ENCODE peak calls at places on chromosomes 11 and 22, in seven cellular contexts. One of them, this sample, is unnamed.

GRCh38 chr11:128905345-128906184 is 14.4 kb downstream of the KCNJ5 start:
- DNase-seq in AG09319: no peak
- DNase-seq in right lobe of liver: no peak
- DNase-seq in PC-3: peak
- DNase-seq in non-pigmented ciliary epithelial cell: no peak
- DNase-seq in suprapubic skin: no peak
- DNase-seq in colonic mucosa: peak
- DNase-seq in this sample: peak

GRCh38 chr11:117822031-117822521 is 2.5 kb downstream of the FXYD2 start:
- DNase-seq in AG09319: no peak
- DNase-seq in right lobe of liver: no peak
- DNase-seq in PC-3: peak
- DNase-seq in non-pigmented ciliary epithelial cell: no peak
- DNase-seq in suprapubic skin: no peak
- DNase-seq in colonic mucosa: no peak
- DNase-seq in this sample: peak

GRCh38 chr22:48745842-48746788 is 1081.6 kb downstream of the BRD1 start:
- DNase-seq in AG09319: no peak
- DNase-seq in right lobe of liver: no peak
- DNase-seq in PC-3: no peak
- DNase-seq in non-pigmented ciliary epithelial cell: no peak
- DNase-seq in suprapubic skin: peak
- DNase-seq in colonic mucosa: no peak
- DNase-seq in this sample: no peak

GRCh38 chr11:9827700-9828099 is 163.8 kb downstream of the SWAP70 start:
- DNase-seq in AG09319: no peak
- DNase-seq in right lobe of liver: no peak
- DNase-seq in PC-3: no peak
- DNase-seq in non-pigmented ciliary epithelial cell: no peak
- DNase-seq in suprapubic skin: no peak
- DNase-seq in colonic mucosa: no peak
- DNase-seq in this sample: no peak

GRCh38 chr11:9146477-9146876 is 55.1 kb upstream of the SCUBE2 start:
- DNase-seq in AG09319: no peak
- DNase-seq in right lobe of liver: no peak
- DNase-seq in PC-3: no peak
- DNase-seq in non-pigmented ciliary epithelial cell: no peak
- DNase-seq in suprapubic skin: no peak
- DNase-seq in colonic mucosa: no peak
- DNase-seq in this sample: no peak

GRCh38 chr11:43868852-43869567 is 11.6 kb upstream of the ALKBH3 start:
- DNase-seq in AG09319: peak
- DNase-seq in right lobe of liver: no peak
- DNase-seq in PC-3: peak
- DNase-seq in non-pigmented ciliary epithelial cell: peak
- DNase-seq in suprapubic skin: no peak
- DNase-seq in colonic mucosa: no peak
- DNase-seq in this sample: no peak

GRCh38 chr11:86228967-86229330 is 15.6 kb upstream of the EED start:
- DNase-seq in AG09319: no peak
- DNase-seq in right lobe of liver: no peak
- DNase-seq in PC-3: peak
- DNase-seq in non-pigmented ciliary epithelial cell: no peak
- DNase-seq in suprapubic skin: no peak
- DNase-seq in colonic mucosa: no peak
- DNase-seq in this sample: no peak

GRCh38 chr11:61028135-61028729 is 56.8 kb downstream of the CD6 start:
- DNase-seq in AG09319: no peak
- DNase-seq in right lobe of liver: no peak
- DNase-seq in PC-3: peak
- DNase-seq in non-pigmented ciliary epithelial cell: no peak
- DNase-seq in suprapubic skin: no peak
- DNase-seq in colonic mucosa: no peak
- DNase-seq in this sample: no peak

GRCh38 chr11:36362902-36363301 is 66.8 kb downstream of the PRR5L start:
- DNase-seq in AG09319: no peak
- DNase-seq in right lobe of liver: no peak
- DNase-seq in PC-3: no peak
- DNase-seq in non-pigmented ciliary epithelial cell: no peak
- DNase-seq in suprapubic skin: no peak
- DNase-seq in colonic mucosa: no peak
- DNase-seq in this sample: no peak

GRCh38 chr22:50276143-50276542 is 6.0 kb upstream of the MAPK11 start:
- DNase-seq in AG09319: no peak
- DNase-seq in right lobe of liver: peak
- DNase-seq in PC-3: peak
- DNase-seq in non-pigmented ciliary epithelial cell: no peak
- DNase-seq in suprapubic skin: no peak
- DNase-seq in colonic mucosa: peak
- DNase-seq in this sample: peak

GRCh38 chr11:128848815-128849455 is 18.2 kb downstream of the KCNJ1 start:
- DNase-seq in AG09319: no peak
- DNase-seq in right lobe of liver: peak
- DNase-seq in PC-3: peak
- DNase-seq in non-pigmented ciliary epithelial cell: no peak
- DNase-seq in suprapubic skin: no peak
- DNase-seq in colonic mucosa: peak
- DNase-seq in this sample: peak

GRCh38 chr11:86809561-86809960 is 9.2 kb downstream of the PRSS23 start:
- DNase-seq in AG09319: peak
- DNase-seq in right lobe of liver: no peak
- DNase-seq in PC-3: no peak
- DNase-seq in non-pigmented ciliary epithelial cell: no peak
- DNase-seq in suprapubic skin: no peak
- DNase-seq in colonic mucosa: no peak
- DNase-seq in this sample: no peak

GRCh38 chr22:32623943-32624342 is 149.3 kb downstream of the FBXO7 start:
- DNase-seq in AG09319: peak
- DNase-seq in right lobe of liver: peak
- DNase-seq in PC-3: no peak
- DNase-seq in non-pigmented ciliary epithelial cell: peak
- DNase-seq in suprapubic skin: peak
- DNase-seq in colonic mucosa: peak
- DNase-seq in this sample: no peak

GRCh38 chr11:61961570-61962212 is 5.7 kb downstream of the FTH1 start:
- DNase-seq in AG09319: no peak
- DNase-seq in right lobe of liver: no peak
- DNase-seq in PC-3: peak
- DNase-seq in non-pigmented ciliary epithelial cell: no peak
- DNase-seq in suprapubic skin: peak
- DNase-seq in colonic mucosa: peak
- DNase-seq in this sample: no peak

GRCh38 chr22:37328017-37328416 is 45.7 kb downstream of the CYTH4 start:
- DNase-seq in AG09319: no peak
- DNase-seq in right lobe of liver: no peak
- DNase-seq in PC-3: peak
- DNase-seq in non-pigmented ciliary epithelial cell: peak
- DNase-seq in suprapubic skin: no peak
- DNase-seq in colonic mucosa: no peak
- DNase-seq in this sample: no peak

GRCh38 chr11:125257751-125258150 is 93.2 kb downstream of the PKNOX2 start:
- DNase-seq in AG09319: no peak
- DNase-seq in right lobe of liver: no peak
- DNase-seq in PC-3: no peak
- DNase-seq in non-pigmented ciliary epithelial cell: no peak
- DNase-seq in suprapubic skin: no peak
- DNase-seq in colonic mucosa: no peak
- DNase-seq in this sample: no peak

GRCh38 chr22:39962071-39962470 is 1.9 kb downstream of the TMA7B start:
- DNase-seq in AG09319: no peak
- DNase-seq in right lobe of liver: no peak
- DNase-seq in PC-3: no peak
- DNase-seq in non-pigmented ciliary epithelial cell: no peak
- DNase-seq in suprapubic skin: no peak
- DNase-seq in colonic mucosa: no peak
- DNase-seq in this sample: no peak

GRCh38 chr11:128916646-128917045 is 25.5 kb downstream of the KCNJ5 start:
- DNase-seq in AG09319: no peak
- DNase-seq in right lobe of liver: no peak
- DNase-seq in PC-3: no peak
- DNase-seq in non-pigmented ciliary epithelial cell: no peak
- DNase-seq in suprapubic skin: no peak
- DNase-seq in colonic mucosa: no peak
- DNase-seq in this sample: no peak

GRCh38 chr11:4581443-4581842 is at the start of gene OR52I2:
- DNase-seq in AG09319: no peak
- DNase-seq in right lobe of liver: no peak
- DNase-seq in PC-3: no peak
- DNase-seq in non-pigmented ciliary epithelial cell: no peak
- DNase-seq in suprapubic skin: no peak
- DNase-seq in colonic mucosa: no peak
- DNase-seq in this sample: no peak

GRCh38 chr11:13831707-13832106 is 130.8 kb upstream of the SPON1 start:
- DNase-seq in AG09319: no peak
- DNase-seq in right lobe of liver: no peak
- DNase-seq in PC-3: peak
- DNase-seq in non-pigmented ciliary epithelial cell: no peak
- DNase-seq in suprapubic skin: no peak
- DNase-seq in colonic mucosa: no peak
- DNase-seq in this sample: peak

GRCh38 chr11:20731676-20732075 is 62.3 kb downstream of the NELL1 start:
- DNase-seq in AG09319: no peak
- DNase-seq in right lobe of liver: no peak
- DNase-seq in PC-3: no peak
- DNase-seq in non-pigmented ciliary epithelial cell: no peak
- DNase-seq in suprapubic skin: no peak
- DNase-seq in colonic mucosa: no peak
- DNase-seq in this sample: peak

GRCh38 chr11:45457649-45458048 is 171.5 kb upstream of the SYT13 start:
- DNase-seq in AG09319: peak
- DNase-seq in right lobe of liver: no peak
- DNase-seq in PC-3: no peak
- DNase-seq in non-pigmented ciliary epithelial cell: peak
- DNase-seq in suprapubic skin: no peak
- DNase-seq in colonic mucosa: no peak
- DNase-seq in this sample: no peak

GRCh38 chr11:124285610-124286344 is 28.0 kb downstream of the OR8D1 start:
- DNase-seq in AG09319: peak
- DNase-seq in right lobe of liver: no peak
- DNase-seq in PC-3: peak
- DNase-seq in non-pigmented ciliary epithelial cell: no peak
- DNase-seq in suprapubic skin: no peak
- DNase-seq in colonic mucosa: no peak
- DNase-seq in this sample: no peak

GRCh38 chr11:27040302-27041115 is at the start of gene BBOX1:
- DNase-seq in AG09319: no peak
- DNase-seq in right lobe of liver: no peak
- DNase-seq in PC-3: no peak
- DNase-seq in non-pigmented ciliary epithelial cell: no peak
- DNase-seq in suprapubic skin: no peak
- DNase-seq in colonic mucosa: no peak
- DNase-seq in this sample: no peak

This sample was measured in NCI-H82.